ENCODE peak calls at places on chromosomes 2 and 18, in nine cellular contexts. E, M, R, K, D, X, W, A and Q are unnamed samples.

GRCh38 chr2:172086349-172087190 is 1.3 kb downstream of the DLX1 start:
- DNase-seq in E (no peak), M (no peak), R (no peak), K (no peak), D (peak), X (peak), W (no peak), A (peak), Q (no peak)

GRCh38 chr18:79950440-79951341 is 762 bp downstream of the SLC66A2 start:
- DNase-seq in E (no peak), M (no peak), R (no peak), K (no peak), D (peak), X (no peak), W (peak), A (peak), Q (no peak)

GRCh38 chr18:77733292-77733903 is 483.8 kb downstream of the GALR1 start:
- DNase-seq in E (no peak), M (no peak), R (no peak), K (peak), D (peak), X (no peak), W (no peak), A (no peak), Q (no peak)

GRCh38 chr2:206217743-206218520 is 56.5 kb upstream of the ZDBF2 start:
- DNase-seq in E (no peak), M (no peak), R (peak), K (no peak), D (no peak), X (no peak), W (peak), A (no peak), Q (no peak)

GRCh38 chr2:64471616-64472015 is 17.7 kb downstream of the LGALSL start:
- DNase-seq in E (no peak), M (no peak), R (no peak), K (no peak), D (no peak), X (no peak), W (no peak), A (no peak), Q (no peak)

GRCh38 chr2:65630643-65631042 is 198.2 kb upstream of the SPRED2 start:
- DNase-seq in E (peak), M (no peak), R (no peak), K (no peak), D (no peak), X (no peak), W (no peak), A (no peak), Q (no peak)

GRCh38 chr2:9741110-9741509 is 102.2 kb upstream of the TAF1B start:
- DNase-seq in E (no peak), M (no peak), R (no peak), K (no peak), D (no peak), X (no peak), W (no peak), A (no peak), Q (no peak)

GRCh38 chr18:31825772-31826171 is 65.1 kb upstream of the SLC25A52 start:
- DNase-seq in E (no peak), M (no peak), R (no peak), K (no peak), D (peak), X (no peak), W (no peak), A (no peak), Q (no peak)

GRCh38 chr2:42342061-42342794 is 18.8 kb downstream of the COX7A2L start:
- DNase-seq in E (peak), M (no peak), R (peak), K (no peak), D (peak), X (no peak), W (no peak), A (no peak), Q (no peak)

GRCh38 chr18:3380384-3380961 is 69.5 kb upstream of the TGIF1 start:
- DNase-seq in E (no peak), M (no peak), R (peak), K (no peak), D (no peak), X (no peak), W (no peak), A (no peak), Q (no peak)

GRCh38 chr2:174005801-174006419 is 40.7 kb upstream of the SP3 start:
- DNase-seq in E (no peak), M (no peak), R (no peak), K (no peak), D (no peak), X (no peak), W (no peak), A (no peak), Q (no peak)

GRCh38 chr2:197092431-197092830 is 165.9 kb upstream of the PGAP1 start:
- DNase-seq in E (peak), M (no peak), R (no peak), K (no peak), D (no peak), X (no peak), W (no peak), A (no peak), Q (no peak)

GRCh38 chr2:230924092-230924469 is 961 bp downstream of the GPR55 start:
- DNase-seq in E (no peak), M (no peak), R (no peak), K (no peak), D (no peak), X (no peak), W (no peak), A (no peak), Q (no peak)

GRCh38 chr2:218329027-218329825 is 27.4 kb upstream of the CATIP start:
- DNase-seq in E (no peak), M (no peak), R (no peak), K (no peak), D (no peak), X (no peak), W (no peak), A (no peak), Q (no peak)

GRCh38 chr2:235200216-235200615 is 248.4 kb downstream of the SH3BP4 start:
- DNase-seq in E (no peak), M (no peak), R (no peak), K (no peak), D (no peak), X (no peak), W (no peak), A (no peak), Q (no peak)

GRCh38 chr2:132766573-132766972 is 96.6 kb upstream of the LYPD1 start:
- DNase-seq in E (no peak), M (no peak), R (no peak), K (no peak), D (no peak), X (no peak), W (no peak), A (no peak), Q (no peak)

GRCh38 chr2:229425573-229425972 is 154.5 kb upstream of the PID1 start:
- DNase-seq in E (no peak), M (no peak), R (no peak), K (no peak), D (no peak), X (no peak), W (no peak), A (no peak), Q (no peak)

GRCh38 chr2:217886720-217887309 is 116.0 kb downstream of the TNS1 start:
- DNase-seq in E (no peak), M (peak), R (peak), K (peak), D (peak), X (peak), W (peak), A (peak), Q (no peak)